ENCODE peak calls at places on chromosome 20, in seven cellular contexts. U is hippocampal formation, W is HFFc6, T is brain microvascular endothelial cell, P is NCI-H1092 treated with DMSO at 0.1 percent for 48 hours, C is AG09319, G is T-cell. B is an unnamed sample.

GRCh38 chr20:43925786-43926185 is 11.1 kb downstream of the TOX2 start:
- DNase-seq in G (no peak), U (peak; percentile 17), T (no peak), P (peak; percentile 48), W (peak; percentile 45), C (no peak), B (no peak)

GRCh38 chr20:62805711-62806382 is 1.2 kb downstream of the OGFR start:
- DNase-seq in U (no peak), G (no peak), P (no peak), W (no peak), C (no peak), T (no peak), B (no peak)

GRCh38 chr20:37938954-37939353 is 36.0 kb downstream of the VSTM2L start:
- DNase-seq in P (no peak), T (no peak), W (no peak), U (no peak), C (no peak), G (no peak), B (no peak)

GRCh38 chr20:2006452-2007381 is 12.9 kb upstream of the PDYN start:
- DNase-seq in G (peak; percentile 3), U (no peak), W (no peak), C (no peak), T (peak; percentile 16), P (peak; percentile 33), B (peak; percentile 57)

GRCh38 chr20:8156603-8157079 is 24.6 kb downstream of the PLCB1 start:
- DNase-seq in W (peak; percentile 29), G (no peak), P (no peak), U (no peak), T (peak; percentile 50), C (no peak), B (no peak)

GRCh38 chr20:31678389-31679356 is 41.0 kb downstream of the COX4I2 start:
- DNase-seq in W (peak; percentile 37), U (no peak), T (peak; percentile 37), C (no peak), G (no peak), P (no peak), B (no peak)

GRCh38 chr20:34980543-34981213 is 25.0 kb downstream of the MYH7B start:
- DNase-seq in W (no peak), P (no peak), T (no peak), C (no peak), G (no peak), U (no peak), B (peak; percentile 36)

GRCh38 chr20:1160496-1160895 is 24.3 kb downstream of the TMEM74B start:
- DNase-seq in T (no peak), W (no peak), U (no peak), P (no peak), G (no peak), C (no peak), B (no peak)

GRCh38 chr20:31555203-31555602 is 41.0 kb downstream of the HM13 start:
- DNase-seq in G (no peak), W (no peak), U (no peak), P (no peak), T (no peak), C (no peak), B (no peak)

GRCh38 chr20:53929974-53930650 is 140.3 kb downstream of the BCAS1 start:
- DNase-seq in C (no peak), P (no peak), T (no peak), G (no peak), W (no peak), U (no peak), B (no peak)

GRCh38 chr20:3857405-3857804 is 10.8 kb downstream of the MAVS start:
- DNase-seq in C (no peak), T (no peak), W (no peak), P (peak; percentile 80), G (no peak), U (no peak), B (peak; percentile 58)

GRCh38 chr20:61640171-61640570 is 388.1 kb downstream of the CDH4 start:
- DNase-seq in T (no peak), P (no peak), U (no peak), W (no peak), C (no peak), G (no peak), B (no peak)